ENCODE peak calls at places on chromosome 18, in six cellular contexts. One of them, this sample, is unnamed.
A peak's percentile ranks its signal among the peaks of the same experiment; 100 is the strongest.

GRCh38 chr18:26085056-26085455 is 5.4 kb downstream of the SS18 start:
- DNase-seq in astrocyte: no peak
- DNase-seq in cardiac muscle cell: no peak
- DNase-seq in HFF-Myc: no peak
- DNase-seq in right atrium auricular region: no peak
- DNase-seq in left ventricle myocardium inferior: no peak
- DNase-seq in this sample: no peak

GRCh38 chr18:49459404-49460171 is 857 bp downstream of the DYM start:
- DNase-seq in HFF-Myc: no peak
- DNase-seq in right atrium auricular region: no peak
- DNase-seq in astrocyte: peak; percentile 13
- DNase-seq in left ventricle myocardium inferior: no peak
- DNase-seq in cardiac muscle cell: no peak
- DNase-seq in this sample: no peak

GRCh38 chr18:46756559-46757201 is at the start of gene ST8SIA5:
- DNase-seq in cardiac muscle cell: peak; percentile 47
- DNase-seq in left ventricle myocardium inferior: peak; percentile 36
- DNase-seq in right atrium auricular region: peak; percentile 54
- DNase-seq in HFF-Myc: no peak
- DNase-seq in astrocyte: no peak
- DNase-seq in this sample: no peak

GRCh38 chr18:3524706-3525105 is 74.7 kb downstream of the TGIF1 start:
- DNase-seq in HFF-Myc: no peak
- DNase-seq in left ventricle myocardium inferior: no peak
- DNase-seq in right atrium auricular region: no peak
- DNase-seq in astrocyte: no peak
- DNase-seq in cardiac muscle cell: no peak
- DNase-seq in this sample: no peak

GRCh38 chr18:2881490-2882195 is 34.8 kb downstream of the EMILIN2 start:
- DNase-seq in left ventricle myocardium inferior: peak; percentile 54
- DNase-seq in right atrium auricular region: peak; percentile 84
- DNase-seq in cardiac muscle cell: no peak
- DNase-seq in HFF-Myc: no peak
- DNase-seq in astrocyte: peak; percentile 80
- DNase-seq in this sample: no peak

GRCh38 chr18:45621068-45621511 is 5.8 kb downstream of the SLC14A2 start:
- DNase-seq in left ventricle myocardium inferior: no peak
- DNase-seq in right atrium auricular region: peak; percentile 64
- DNase-seq in HFF-Myc: no peak
- DNase-seq in astrocyte: no peak
- DNase-seq in cardiac muscle cell: peak; percentile 65
- DNase-seq in this sample: no peak

GRCh38 chr18:2854871-2855270 is 8.1 kb downstream of the EMILIN2 start:
- DNase-seq in HFF-Myc: no peak
- DNase-seq in left ventricle myocardium inferior: no peak
- DNase-seq in astrocyte: no peak
- DNase-seq in cardiac muscle cell: no peak
- DNase-seq in right atrium auricular region: peak; percentile 61
- DNase-seq in this sample: no peak

GRCh38 chr18:5759169-5759568 is 136.2 kb downstream of the TMEM200C start:
- DNase-seq in left ventricle myocardium inferior: no peak
- DNase-seq in HFF-Myc: no peak
- DNase-seq in cardiac muscle cell: no peak
- DNase-seq in right atrium auricular region: no peak
- DNase-seq in astrocyte: no peak
- DNase-seq in this sample: no peak

GRCh38 chr18:34548120-34548972 is 161.8 kb upstream of the DTNA start:
- DNase-seq in cardiac muscle cell: no peak
- DNase-seq in astrocyte: no peak
- DNase-seq in left ventricle myocardium inferior: no peak
- DNase-seq in HFF-Myc: no peak
- DNase-seq in right atrium auricular region: no peak
- DNase-seq in this sample: no peak

DNA sequence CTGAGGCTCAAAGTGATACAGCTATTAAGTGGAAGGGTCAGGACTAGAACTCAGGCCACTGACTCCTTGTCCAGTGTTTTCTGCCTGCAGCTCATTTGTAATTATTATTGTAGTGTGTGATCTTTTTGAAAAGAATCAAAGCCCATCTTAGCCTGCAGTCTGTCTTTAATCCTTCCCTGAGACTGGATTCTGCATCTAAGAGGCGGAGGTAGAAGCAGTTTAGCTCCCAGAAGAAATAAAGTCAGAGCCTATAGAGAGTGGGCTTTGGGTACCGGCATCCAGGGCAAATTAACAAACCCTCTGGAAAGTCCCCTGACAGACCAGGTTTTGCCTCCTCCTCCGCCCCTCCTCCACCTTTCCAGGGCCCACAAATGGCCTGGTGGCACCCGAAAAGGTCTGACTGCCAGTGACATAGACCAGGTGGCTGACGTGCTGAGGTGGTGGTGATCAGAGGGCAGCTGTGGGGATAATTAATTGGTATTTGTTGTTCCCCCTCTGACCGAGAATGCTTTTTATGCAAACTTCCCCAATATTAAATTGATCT is 2.2 kb upstream of the RAX start:
- DNase-seq in right atrium auricular region: no peak
- DNase-seq in astrocyte: no peak
- DNase-seq in HFF-Myc: no peak
- DNase-seq in cardiac muscle cell: no peak
- DNase-seq in left ventricle myocardium inferior: no peak
- DNase-seq in this sample: no peak
- H3K4me3 ChIP-seq in right atrium auricular region: no peak overlapping the region
- H3K4me3 ChIP-seq in astrocyte: no peak overlapping the region
- H3K4me3 ChIP-seq in HFF-Myc: no peak overlapping the region
- H3K4me3 ChIP-seq in cardiac muscle cell: no peak overlapping the region
- H3K4me3 ChIP-seq in left ventricle myocardium inferior: no peak overlapping the region
- H3K4me3 ChIP-seq in this sample: no peak overlapping the region

DNA sequence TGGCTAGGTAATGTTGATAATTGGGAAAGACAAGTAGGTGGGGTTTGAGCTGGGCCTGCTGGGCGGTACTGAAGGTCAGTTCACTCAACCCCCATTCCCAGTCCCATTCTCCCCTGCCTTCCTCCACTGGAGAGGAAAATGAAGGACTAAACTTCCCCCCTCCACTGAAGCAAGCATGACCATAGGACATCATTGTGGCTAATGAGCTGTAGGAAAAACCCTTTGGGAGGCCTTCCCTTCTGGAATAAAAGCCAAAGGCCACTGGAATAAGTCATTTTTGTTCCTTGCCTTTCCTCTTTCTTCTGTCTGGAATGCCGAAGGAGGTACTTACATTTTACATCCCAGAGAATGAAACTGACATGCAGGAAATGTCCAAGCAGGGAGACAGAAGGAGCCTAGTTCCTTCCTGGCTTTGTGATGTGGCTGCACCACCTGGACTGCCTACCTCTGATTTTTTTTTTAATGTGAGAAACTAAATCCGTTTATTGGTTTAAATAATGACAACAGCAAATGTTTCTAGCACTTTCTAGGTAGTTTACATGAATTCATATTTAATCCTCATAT is 9.1 kb upstream of the PTPRM start:
- DNase-seq in HFF-Myc: no peak
- DNase-seq in astrocyte: no peak
- DNase-seq in cardiac muscle cell: no peak
- DNase-seq in right atrium auricular region: no peak
- DNase-seq in left ventricle myocardium inferior: no peak
- DNase-seq in this sample: no peak
- H3K4me3 ChIP-seq in HFF-Myc: no peak overlapping the region
- H3K4me3 ChIP-seq in astrocyte: no peak overlapping the region
- H3K4me3 ChIP-seq in cardiac muscle cell: no peak overlapping the region
- H3K4me3 ChIP-seq in right atrium auricular region: no peak overlapping the region
- H3K4me3 ChIP-seq in left ventricle myocardium inferior: no peak overlapping the region
- H3K4me3 ChIP-seq in this sample: no peak overlapping the region

GRCh38 chr18:10013621-10014543 is 100.1 kb downstream of the VAPA start:
- DNase-seq in HFF-Myc: no peak
- DNase-seq in astrocyte: no peak
- DNase-seq in right atrium auricular region: no peak
- DNase-seq in left ventricle myocardium inferior: peak; percentile 67
- DNase-seq in cardiac muscle cell: no peak
- DNase-seq in this sample: no peak
- H3K4me3 ChIP-seq in HFF-Myc: no peak overlapping the region
- H3K4me3 ChIP-seq in astrocyte: no peak overlapping the region
- H3K4me3 ChIP-seq in right atrium auricular region: no peak overlapping the region
- H3K4me3 ChIP-seq in left ventricle myocardium inferior: no peak overlapping the region
- H3K4me3 ChIP-seq in cardiac muscle cell: no peak overlapping the region
- H3K4me3 ChIP-seq in this sample: no peak overlapping the region

DNA sequence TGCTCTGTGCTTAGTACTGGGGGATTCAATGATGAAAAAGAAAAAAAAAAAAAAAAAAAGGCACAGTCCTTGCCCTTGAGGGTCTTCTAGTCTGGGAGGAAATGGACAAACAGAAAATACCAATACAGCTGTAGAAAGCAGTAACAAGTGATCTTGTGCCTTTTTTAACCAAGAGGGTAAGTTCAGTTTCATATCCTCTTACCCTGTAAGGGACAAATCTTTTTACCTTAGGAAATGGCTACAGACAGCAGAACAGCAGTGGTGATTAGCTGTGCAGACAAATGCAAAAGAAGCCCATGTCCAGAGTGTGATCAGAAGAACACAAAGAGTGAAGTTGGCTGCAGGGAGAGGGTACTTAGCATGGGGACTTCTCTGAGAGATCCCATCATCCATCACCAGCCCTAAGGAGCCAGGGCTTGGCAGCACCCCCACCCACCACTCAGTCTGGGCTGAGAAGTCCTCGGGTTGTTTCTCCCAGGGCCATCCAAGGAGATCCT is 102.9 kb downstream of the ALPK2 start:
- DNase-seq in astrocyte: no peak
- DNase-seq in right atrium auricular region: no peak
- DNase-seq in HFF-Myc: no peak
- DNase-seq in cardiac muscle cell: no peak
- DNase-seq in left ventricle myocardium inferior: no peak
- DNase-seq in this sample: no peak
- H3K4me3 ChIP-seq in astrocyte: no peak overlapping the region
- H3K4me3 ChIP-seq in right atrium auricular region: no peak overlapping the region
- H3K4me3 ChIP-seq in HFF-Myc: no peak overlapping the region
- H3K4me3 ChIP-seq in cardiac muscle cell: no peak overlapping the region
- H3K4me3 ChIP-seq in left ventricle myocardium inferior: no peak overlapping the region
- H3K4me3 ChIP-seq in this sample: no peak overlapping the region